ENCODE peak calls at places on chromosomes 16 and 17, in four cellular contexts. A, C, E and W are unnamed samples.

GRCh38 chr16:85845276-85845675 is 45.8 kb downstream of the COX4I1 start:
- DNase-seq in A (no peak), C (no peak), E (no peak), W (no peak)

GRCh38 chr17:79985951-79986391 is 49.7 kb downstream of the TBC1D16 start:
- DNase-seq in A (no peak), C (no peak), E (no peak), W (no peak)

GRCh38 chr16:56551796-56552738 is 12.8 kb upstream of the MT4 start:
- DNase-seq in A (no peak), C (no peak), E (no peak), W (no peak)

GRCh38 chr16:72793716-72794115 is 254.2 kb downstream of the ZFHX3 start:
- DNase-seq in A (no peak), C (no peak), E (peak; percentile 62), W (no peak)

GRCh38 chr17:79836952-79837887 is 2.0 kb downstream of the CBX4 start:
- DNase-seq in A (no peak), C (peak; percentile 72), E (no peak), W (no peak)

GRCh38 chr17:10428781-10429180 is 7.0 kb upstream of the MYH8 start:
- DNase-seq in A (no peak), C (no peak), E (no peak), W (no peak)

GRCh38 chr17:82230627-82231311 is 1.9 kb downstream of the SLC16A3 start:
- DNase-seq in A (peak; percentile 83), C (no peak), E (peak; percentile 95), W (peak; percentile 82)

GRCh38 chr17:82791532-82791931 is 39.7 kb downstream of the TBCD start:
- DNase-seq in A (no peak), C (no peak), E (no peak), W (peak; percentile 72)

GRCh38 chr17:18319604-18320256 is 4.6 kb downstream of the SMCR8 start:
- DNase-seq in A (peak; percentile 70), C (peak; percentile 22), E (no peak), W (peak; percentile 55)

GRCh38 chr16:20925780-20926179 is 25.2 kb downstream of the LYRM1 start:
- DNase-seq in A (no peak), C (no peak), E (no peak), W (no peak)

GRCh38 chr17:80418589-80418988 is 3.6 kb downstream of the ENDOV start:
- DNase-seq in A (no peak), C (no peak), E (no peak), W (no peak)

GRCh38 chr17:79088266-79088996 is 13.8 kb downstream of the ENGASE start:
- DNase-seq in A (no peak), C (no peak), E (no peak), W (no peak)

GRCh38 chr17:47315451-47316266 is 8.1 kb upstream of the EFCAB13 start:
- DNase-seq in A (peak; percentile 32), C (peak; percentile 85), E (peak; percentile 42), W (peak; percentile 82)

GRCh38 chr17:19746517-19746916 is 1.6 kb downstream of the ALDH3A1 start:
- DNase-seq in A (no peak), C (no peak), E (no peak), W (no peak)

GRCh38 chr16:867421-868385 is 67.2 kb upstream of the GNG13 start:
- DNase-seq in A (no peak), C (no peak), E (no peak), W (no peak)

GRCh38 chr17:73773702-73774101 is 129.5 kb upstream of the SDK2 start:
- DNase-seq in A (no peak), C (no peak), E (no peak), W (no peak)

GRCh38 chr17:78738698-78739097 is 43.4 kb downstream of the CYTH1 start:
- DNase-seq in A (no peak), C (no peak), E (no peak), W (no peak)

GRCh38 chr17:72523491-72523890 is 402.7 kb downstream of the SOX9 start:
- DNase-seq in A (no peak), C (no peak), E (no peak), W (no peak)

GRCh38 chr17:51647873-51648272 is 387.5 kb downstream of the UTP18 start:
- DNase-seq in A (no peak), C (peak; percentile 67), E (no peak), W (no peak)

GRCh38 chr17:17783825-17784598 is 52.8 kb downstream of the SREBF1 start:
- DNase-seq in A (peak; percentile 78), C (peak; percentile 35), E (no peak), W (no peak)

GRCh38 chr16:70508752-70509151 is 14.6 kb downstream of the COG4 start:
- DNase-seq in A (no peak), C (no peak), E (no peak), W (no peak)

GRCh38 chr17:73338050-73338491 is 26.3 kb upstream of the CDC42EP4 start:
- DNase-seq in A (no peak), C (no peak), E (no peak), W (no peak)

GRCh38 chr17:41223821-41224220 is 2.6 kb upstream of the KRTAP9-2 start:
- DNase-seq in A (no peak), C (no peak), E (no peak), W (no peak)

GRCh38 chr16:67537270-67537635 is 8.6 kb downstream of the RIPOR1 start:
- DNase-seq in A (peak; percentile 45), C (no peak), E (no peak), W (no peak)

GRCh38 chr16:642189-643049 is 791 bp downstream of the MCRIP2 start:
- DNase-seq in A (no peak), C (no peak), E (no peak), W (no peak)

GRCh38 chr16:75087040-75087979 is 29.3 kb downstream of the LDHD start:
- DNase-seq in A (no peak), C (no peak), E (no peak), W (no peak)

GRCh38 chr16:30980434-30980833 is 4.6 kb upstream of the HSD3B7 start:
- DNase-seq in A (no peak), C (no peak), E (no peak), W (no peak)

GRCh38 chr17:13405807-13406206 is 195.9 kb downstream of the HS3ST3A1 start:
- DNase-seq in A (no peak), C (no peak), E (no peak), W (no peak)

GRCh38 chr17:64159051-64159590 is 29.2 kb upstream of the ERN1 start:
- DNase-seq in A (no peak), C (peak; percentile 10), E (no peak), W (no peak)

GRCh38 chr16:58492735-58493134 is 7.2 kb upstream of the NDRG4 start:
- DNase-seq in A (peak; percentile 47), C (no peak), E (no peak), W (no peak)

GRCh38 chr16:58494981-58495860 is 4.7 kb upstream of the NDRG4 start:
- DNase-seq in A (peak; percentile 87), C (peak; percentile 82), E (no peak), W (peak; percentile 99)

GRCh38 chr16:58495861-58496331 is 4.0 kb upstream of the NDRG4 start:
- DNase-seq in A (no peak), C (no peak), E (no peak), W (no peak)

GRCh38 chr16:58492066-58492465 is 7.9 kb upstream of the NDRG4 start:
- DNase-seq in A (no peak), C (no peak), E (no peak), W (no peak)

GRCh38 chr16:58493756-58494431 is 6.0 kb upstream of the NDRG4 start:
- DNase-seq in A (no peak), C (no peak), E (no peak), W (no peak)
- TF ChIP-seq CTCF in A (no peak), C (no peak), E (no peak), W (no peak)

GRCh38 chr17:32342603-32343325 is 791 bp upstream of the C17orf75 start:
- DNase-seq in A (no peak), C (no peak), E (no peak), W (no peak)

GRCh38 chr17:32345953-32346600 is 3.9 kb upstream of the ZNF207 start:
- DNase-seq in A (no peak), C (no peak), E (no peak), W (no peak)

GRCh38 chr17:32341857-32342602 is at the start of gene C17orf75:
- DNase-seq in A (peak; percentile 82), C (peak; percentile 77), E (peak; percentile 95), W (peak; percentile 59)

GRCh38 chr17:32335647-32336046 is 6.3 kb downstream of the C17orf75 start:
- DNase-seq in A (no peak), C (peak; percentile 91), E (no peak), W (peak; percentile 77)

DNA sequence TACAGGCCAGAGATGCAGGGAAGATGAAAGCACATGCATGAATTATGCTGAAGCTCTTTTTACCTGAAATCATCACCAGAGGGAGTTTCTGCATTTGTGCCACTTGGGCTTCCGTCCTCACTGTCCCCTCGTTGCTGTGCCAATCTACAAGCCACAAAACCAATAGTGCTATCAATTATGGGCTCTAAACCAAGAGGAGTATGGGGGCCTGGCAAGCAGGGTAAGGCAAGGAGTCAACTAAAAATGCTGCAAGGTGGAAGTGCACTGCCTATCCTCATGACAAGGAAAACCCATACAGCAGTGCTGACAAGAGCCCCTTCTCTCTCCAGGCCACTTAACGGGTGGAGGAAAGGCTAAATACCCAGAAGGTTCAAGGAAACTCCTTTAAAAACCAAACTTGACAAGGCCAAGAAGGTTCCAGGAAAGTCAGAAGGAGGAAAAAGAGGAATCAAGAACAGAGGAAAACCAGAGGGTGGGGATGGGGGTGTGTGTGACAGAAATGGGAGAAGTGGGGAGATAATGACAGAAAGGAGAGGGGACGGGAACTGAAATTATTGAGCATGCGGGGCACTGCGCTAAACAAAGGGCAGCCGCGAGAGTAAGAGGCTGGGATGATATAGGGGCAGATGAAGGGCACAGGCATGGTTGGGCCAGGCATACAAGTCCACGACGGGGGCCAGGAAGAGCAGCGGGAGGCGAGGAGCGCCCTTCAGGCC is 674 bp downstream of the C17orf75 start:
- DNase-seq in A (no peak), C (peak; percentile 38), E (no peak), W (peak; percentile 25)
- TF ChIP-seq CTCF in A (no peak), C (peak; percentile 47), E (no peak), W (peak; percentile 49)

DNA sequence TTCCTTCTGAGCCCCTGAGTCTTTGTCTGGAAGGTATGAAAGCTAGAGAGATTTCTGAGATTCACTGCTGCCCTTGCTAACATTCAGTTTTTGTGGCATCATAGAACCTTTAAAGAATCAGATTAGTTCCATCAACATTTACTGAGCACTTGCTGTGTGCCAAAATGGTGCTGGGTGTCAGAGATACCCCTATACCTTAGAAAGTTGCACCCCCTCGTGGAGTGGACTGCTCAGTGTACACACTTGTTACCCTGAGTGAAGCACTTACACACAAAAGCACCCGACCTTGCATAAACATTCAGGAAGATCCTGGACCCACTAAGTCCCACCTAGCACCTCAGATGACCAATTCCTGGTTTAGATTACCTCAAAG is 229.9 kb upstream of the CCL2 start:
- DNase-seq in A (no peak), C (no peak), E (no peak), W (no peak)
- TF ChIP-seq CTCF in A (no peak), C (no peak), E (no peak), W (no peak)

GRCh38 chr16:14003119-14003570 is 68.0 kb upstream of the MRTFB start:
- DNase-seq in A (peak; percentile 69), C (peak; percentile 45), E (no peak), W (peak; percentile 72)
- TF ChIP-seq CTCF in A (no peak), C (peak; percentile 22), E (peak; percentile 28), W (peak; percentile 16)